ENCODE peak calls at places on chromosomes 3 and 15, in five cellular contexts. P is spleen, U is astrocyte, E is ACHN, F is germinal center. G is an unnamed sample.

GRCh38 chr15:71115567-71116351 is 488 bp downstream of the THSD4 start:
- DNase-seq in F (peak; percentile 27), E (peak; percentile 53), P (no peak), U (peak; percentile 48), G (no peak)

GRCh38 chr15:65421360-65422215 is 1.2 kb downstream of the IGDCC4 start:
- DNase-seq in U (peak; percentile 79), F (no peak), E (no peak), P (no peak), G (peak; percentile 89)

GRCh38 chr15:31598620-31599019 is 272.0 kb downstream of the KLF13 start:
- DNase-seq in U (no peak), P (no peak), F (no peak), E (no peak), G (no peak)

GRCh38 chr3:195100903-195101591 is 169.9 kb downstream of the XXYLT1 start:
- DNase-seq in P (peak; percentile 91), E (no peak), U (no peak), F (peak; percentile 55), G (no peak)

GRCh38 chr15:34049096-34049495 is 10.1 kb upstream of the AVEN start:
- DNase-seq in U (peak; percentile 87), E (peak; percentile 86), F (no peak), P (no peak), G (no peak)

GRCh38 chr3:58004972-58005371 is 3.2 kb upstream of the FLNB start:
- DNase-seq in U (peak; percentile 78), E (peak; percentile 41), P (no peak), F (no peak), G (no peak)

GRCh38 chr3:83435173-83435572 is 1523.6 kb upstream of the CADM2 start:
- DNase-seq in F (no peak), E (no peak), U (no peak), P (no peak), G (no peak)

GRCh38 chr15:90264649-90265048 is 823 bp upstream of the NGRN start:
- DNase-seq in F (no peak), U (no peak), E (peak; percentile 41), P (peak; percentile 51), G (no peak)

GRCh38 chr3:131840151-131840797 is 194.5 kb downstream of the CPNE4 start:
- DNase-seq in U (peak; percentile 2), F (no peak), P (no peak), E (no peak), G (no peak)

GRCh38 chr3:77051927-77052542 is 12.1 kb downstream of the ROBO2 start:
- DNase-seq in U (no peak), F (no peak), E (no peak), P (no peak), G (no peak)

GRCh38 chr3:111831840-111832239 is 27.2 kb upstream of the PHLDB2 start:
- DNase-seq in U (peak; percentile 83), P (no peak), E (peak; percentile 22), F (no peak), G (no peak)

GRCh38 chr3:48851407-48851806 is 3.7 kb upstream of the PRKAR2A start:
- DNase-seq in E (no peak), U (peak; percentile 24), P (peak; percentile 6), F (no peak), G (no peak)

GRCh38 chr3:53040361-53040820 is 5.5 kb downstream of the SFMBT1 start:
- DNase-seq in U (peak; percentile 26), P (no peak), E (peak; percentile 33), F (no peak), G (no peak)

GRCh38 chr15:91852741-91853500 is 587 bp upstream of the SLCO3A1 start:
- DNase-seq in U (peak; percentile 41), F (peak; percentile 87), P (peak; percentile 94), E (peak; percentile 71), G (no peak)

GRCh38 chr15:82294061-82294690 is 31.6 kb downstream of the SAXO2 start:
- DNase-seq in U (no peak), P (no peak), F (no peak), E (no peak), G (peak; percentile 40)

GRCh38 chr3:29697989-29698388 is 417.1 kb downstream of the RBMS3 start:
- DNase-seq in F (no peak), E (no peak), P (no peak), U (peak; percentile 68), G (no peak)

GRCh38 chr3:47421741-47422649 is 41.2 kb downstream of the PTPN23 start:
- DNase-seq in E (peak; percentile 15), F (no peak), U (peak; percentile 6), P (peak; percentile 86), G (no peak)

GRCh38 chr3:129122697-129123055 is 1.1 kb upstream of the RAB43 start:
- DNase-seq in F (peak; percentile 25), U (no peak), P (no peak), E (no peak), G (no peak)

GRCh38 chr15:100042558-100042957 is 299.2 kb downstream of the ADAMTS17 start:
- DNase-seq in F (no peak), E (no peak), U (peak; percentile 24), P (no peak), G (no peak)

GRCh38 chr3:106083207-106083606 is 214.4 kb upstream of the CBLB start:
- DNase-seq in P (no peak), F (no peak), U (no peak), E (no peak), G (no peak)

GRCh38 chr15:62063851-62064635 is 2.7 kb upstream of the C2CD4A start:
- DNase-seq in F (no peak), U (no peak), P (no peak), E (no peak), G (no peak)

G was measured in smooth muscle cell of the brain vasculature.